ENCODE peak calls at places on chromosomes 13 and 19, in four cellular contexts. R is transverse colon, Z is A172, P is GM04503. B is an unnamed sample.

GRCh38 chr13:20616059-20616797 is 49.3 kb downstream of the IFT88 start:
- DNase-seq in R (no peak), Z (peak), P (peak), B (peak)

GRCh38 chr13:19181621-19182485 is at the start of gene TUBA3C:
- DNase-seq in R (no peak), Z (peak), P (no peak), B (no peak)

GRCh38 chr19:33818426-33818825 is 21.8 kb downstream of the KCTD15 start:
- DNase-seq in R (no peak), Z (no peak), P (no peak), B (no peak)

GRCh38 chr13:50203256-50204083 is 188.2 kb downstream of the KCNRG start:
- DNase-seq in R (no peak), Z (no peak), P (no peak), B (no peak)

GRCh38 chr19:19956431-19957075 is 55.8 kb downstream of the ZNF93 start:
- DNase-seq in R (no peak), Z (no peak), P (no peak), B (no peak)

GRCh38 chr13:80524447-80525215 is 183.7 kb upstream of the SPRY2 start:
- DNase-seq in R (no peak), Z (no peak), P (no peak), B (no peak)

GRCh38 chr13:70568571-70568970 is 460.3 kb upstream of the KLHL1 start:
- DNase-seq in R (no peak), Z (peak), P (peak), B (peak)

GRCh38 chr19:7595466-7596133 is at the start of gene CAMSAP3:
- DNase-seq in R (peak), Z (no peak), P (no peak), B (peak)

GRCh38 chr13:37149380-37149779 is 43.9 kb upstream of the CSNK1A1L start:
- DNase-seq in R (no peak), Z (no peak), P (no peak), B (no peak)

GRCh38 chr19:14182481-14182880 is 23.5 kb downstream of the ADGRL1 start:
- DNase-seq in R (no peak), Z (no peak), P (no peak), B (no peak)

GRCh38 chr19:49669511-49669910 is 3.8 kb downstream of the BCL2L12 start:
- DNase-seq in R (no peak), Z (no peak), P (no peak), B (no peak)

GRCh38 chr13:84445776-84446175 is 563.5 kb upstream of the SLITRK1 start:
- DNase-seq in R (no peak), Z (no peak), P (no peak), B (no peak)

GRCh38 chr19:4140237-4140711 is 13.2 kb upstream of the CREB3L3 start:
- DNase-seq in R (peak), Z (peak), P (no peak), B (peak)

GRCh38 chr19:18097217-18097992 is at the start of gene MAST3:
- DNase-seq in R (peak), Z (peak), P (no peak), B (peak)

GRCh38 chr13:91506759-91507158 is 108.3 kb downstream of the GPC5 start:
- DNase-seq in R (no peak), Z (no peak), P (no peak), B (no peak)

GRCh38 chr19:6971366-6971765 is 49.9 kb downstream of the MBD3L2B start:
- DNase-seq in R (no peak), Z (peak), P (peak), B (peak)

GRCh38 chr13:99941086-99941485 is 30.5 kb downstream of the ZIC5 start:
- DNase-seq in R (peak), Z (no peak), P (no peak), B (no peak)

GRCh38 chr13:105410602-105411001 is 1124.9 kb downstream of the EFNB2 start:
- DNase-seq in R (peak), Z (peak), P (peak), B (no peak)

GRCh38 chr13:42039457-42039945 is 8.9 kb upstream of the DGKH start:
- DNase-seq in R (no peak), Z (peak), P (no peak), B (no peak)

GRCh38 chr13:94716016-94716415 is 3.7 kb upstream of the SOX21 start:
- DNase-seq in R (no peak), Z (peak), P (no peak), B (no peak)

GRCh38 chr19:2888739-2889224 is 11.9 kb upstream of the ZNF57 start:
- DNase-seq in R (peak), Z (no peak), P (no peak), B (peak)

GRCh38 chr13:113327766-113328391 is 30.8 kb downstream of the LAMP1 start:
- DNase-seq in R (no peak), Z (no peak), P (no peak), B (no peak)

GRCh38 chr19:41691268-41691970 is 3.3 kb upstream of the CEACAM7 start:
- DNase-seq in R (peak), Z (no peak), P (no peak), B (peak)

GRCh38 chr13:91643394-91643793 is 245.0 kb downstream of the GPC5 start:
- DNase-seq in R (no peak), Z (no peak), P (no peak), B (no peak)

GRCh38 chr13:41645313-41645712 is 188.0 kb downstream of the RGCC start:
- DNase-seq in R (no peak), Z (peak), P (peak), B (no peak)

GRCh38 chr19:41530761-41531301 is 45.1 kb upstream of the CEACAM21 start:
- DNase-seq in R (no peak), Z (no peak), P (no peak), B (no peak)

GRCh38 chr13:69565334-69565733 is 542.3 kb upstream of the ATXN8OS start:
- DNase-seq in R (peak), Z (peak), P (no peak), B (peak)

GRCh38 chr13:99658266-99658991 is 157.2 kb downstream of the TM9SF2 start:
- DNase-seq in R (peak), Z (peak), P (no peak), B (peak)

GRCh38 chr13:44159633-44160279 is 213.9 kb upstream of the SERP2 start:
- DNase-seq in R (no peak), Z (peak), P (no peak), B (no peak)

GRCh38 chr19:8938576-8938975 is 71.6 kb downstream of the MUC16 start:
- DNase-seq in R (no peak), Z (no peak), P (no peak), B (peak)

GRCh38 chr19:54480048-54480447 is 7.0 kb upstream of the CDC42EP5 start:
- DNase-seq in R (no peak), Z (no peak), P (no peak), B (no peak)